ENCODE peak calls at places on chromosomes 7 and 10, in five cellular contexts. C, T, H, I and Q are unnamed samples.

GRCh38 chr7:149459540-149460433 is 1.1 kb downstream of the ZNF777 start:
- DNase-seq in C (peak), T (no peak), H (no peak), I (peak), Q (no peak)

GRCh38 chr7:2954433-2954853 is 89.2 kb downstream of the CARD11 start:
- DNase-seq in C (no peak), T (no peak), H (no peak), I (no peak), Q (no peak)

GRCh38 chr10:57696641-57697040 is 571.1 kb downstream of the IPMK start:
- DNase-seq in C (no peak), T (peak), H (no peak), I (no peak), Q (no peak)

GRCh38 chr10:88157981-88158465 is 294.6 kb downstream of the PTEN start:
- DNase-seq in C (no peak), T (peak), H (no peak), I (no peak), Q (no peak)

GRCh38 chr7:159000859-159001435 is 143.7 kb downstream of the VIPR2 start:
- DNase-seq in C (peak), T (no peak), H (no peak), I (no peak), Q (peak)

GRCh38 chr7:152108359-152108758 is 82.9 kb downstream of the GALNT11 start:
- DNase-seq in C (peak), T (no peak), H (no peak), I (no peak), Q (no peak)

GRCh38 chr10:96053985-96054384 is 10.6 kb downstream of the CCNJ start:
- DNase-seq in C (no peak), T (no peak), H (no peak), I (no peak), Q (no peak)

GRCh38 chr10:63697956-63698814 is 177.0 kb downstream of the REEP3 start:
- DNase-seq in C (no peak), T (no peak), H (no peak), I (no peak), Q (no peak)

GRCh38 chr7:122133477-122133876 is 10.6 kb downstream of the AASS start:
- DNase-seq in C (no peak), T (no peak), H (no peak), I (no peak), Q (no peak)

GRCh38 chr7:19117870-19118608 is 603 bp upstream of the TWIST1 start:
- DNase-seq in C (peak), T (peak), H (no peak), I (no peak), Q (peak)

GRCh38 chr10:4281207-4281825 is 496.3 kb upstream of the KLF6 start:
- DNase-seq in C (peak), T (no peak), H (no peak), I (no peak), Q (no peak)

GRCh38 chr7:157377436-157378124 is 40.8 kb downstream of the DNAJB6 start:
- DNase-seq in C (peak), T (no peak), H (no peak), I (no peak), Q (no peak)

GRCh38 chr7:1666779-1667565 is 3.1 kb upstream of the ELFN1 start:
- DNase-seq in C (no peak), T (no peak), H (no peak), I (peak), Q (peak)

GRCh38 chr10:47268696-47269095 is 31.3 kb upstream of the GDF10 start:
- DNase-seq in C (no peak), T (no peak), H (no peak), I (no peak), Q (no peak)

GRCh38 chr10:58545427-58545826 is 32.8 kb downstream of the BICC1 start:
- DNase-seq in C (no peak), T (no peak), H (no peak), I (no peak), Q (no peak)

GRCh38 chr10:24726626-24727025 is 2.9 kb upstream of the ARHGAP21 start:
- DNase-seq in C (no peak), T (no peak), H (no peak), I (no peak), Q (no peak)

GRCh38 chr10:7826971-7827370 is 8.7 kb downstream of the TAF3 start:
- DNase-seq in C (peak), T (peak), H (no peak), I (no peak), Q (peak)

GRCh38 chr7:24652551-24652950 is 79.3 kb downstream of the PALS2 start:
- DNase-seq in C (no peak), T (no peak), H (no peak), I (no peak), Q (no peak)

GRCh38 chr10:131905603-131906268 is 4.9 kb downstream of the PPP2R2D start:
- DNase-seq in C (no peak), T (no peak), H (no peak), I (no peak), Q (no peak)

GRCh38 chr10:43623351-43623750 is 17.1 kb downstream of the ZNF485 start:
- DNase-seq in C (no peak), T (peak), H (no peak), I (no peak), Q (no peak)

GRCh38 chr10:76736392-76736791 is 901.2 kb downstream of the KCNMA1 start:
- DNase-seq in C (no peak), T (no peak), H (no peak), I (no peak), Q (no peak)

GRCh38 chr7:155193716-155194115 is 104.0 kb upstream of the INSIG1 start:
- DNase-seq in C (no peak), T (no peak), H (no peak), I (no peak), Q (no peak)

GRCh38 chr7:132464740-132465139 is 111.5 kb downstream of the PLXNA4 start:
- DNase-seq in C (no peak), T (no peak), H (no peak), I (no peak), Q (no peak)

GRCh38 chr7:107194051-107194450 is 25.2 kb downstream of the HBP1 start:
- DNase-seq in C (no peak), T (peak), H (no peak), I (no peak), Q (no peak)

GRCh38 chr7:151511946-151512345 is 7.7 kb downstream of the RHEB start:
- DNase-seq in C (no peak), T (peak), H (no peak), I (no peak), Q (no peak)

DNA sequence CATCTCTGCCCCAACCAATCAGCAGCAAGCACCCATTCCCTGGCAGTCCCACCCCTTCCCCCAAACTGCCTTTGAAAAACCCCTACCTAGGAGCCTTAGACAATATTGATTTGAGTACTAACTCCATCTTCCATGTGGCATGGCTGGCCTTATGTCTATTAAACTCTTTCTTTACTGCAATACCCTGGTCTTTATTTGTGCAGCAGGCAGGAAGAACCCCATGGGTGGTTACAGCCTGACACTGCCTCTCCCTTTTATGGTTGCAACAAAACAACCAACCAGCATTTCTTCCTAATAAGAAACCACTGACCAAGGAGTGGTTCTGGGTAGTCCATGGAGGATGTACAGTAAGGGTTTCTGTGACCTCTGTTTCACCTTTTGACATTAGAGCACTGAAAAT is 418.1 kb downstream of the THSD7A start:
- DNase-seq in C (no peak), T (no peak), H (no peak), I (no peak), Q (no peak)
- H3K18ac ChIP-seq in C (no peak), T (no peak), H (no peak), I (no peak), Q (no peak)

GRCh38 chr7:117021366-117021765 is 68.1 kb downstream of the ST7 start:
- DNase-seq in C (no peak), T (no peak), H (no peak), I (no peak), Q (no peak)

GRCh38 chr7:117021960-117022359 is 68.7 kb downstream of the ST7 start:
- DNase-seq in C (no peak), T (no peak), H (no peak), I (no peak), Q (no peak)

GRCh38 chr7:117023325-117023854 is 70.1 kb downstream of the ST7 start:
- DNase-seq in C (no peak), T (no peak), H (no peak), I (no peak), Q (no peak)

GRCh38 chr7:117025891-117026290 is 72.6 kb downstream of the ST7 start:
- DNase-seq in C (no peak), T (peak), H (no peak), I (no peak), Q (no peak)

DNA sequence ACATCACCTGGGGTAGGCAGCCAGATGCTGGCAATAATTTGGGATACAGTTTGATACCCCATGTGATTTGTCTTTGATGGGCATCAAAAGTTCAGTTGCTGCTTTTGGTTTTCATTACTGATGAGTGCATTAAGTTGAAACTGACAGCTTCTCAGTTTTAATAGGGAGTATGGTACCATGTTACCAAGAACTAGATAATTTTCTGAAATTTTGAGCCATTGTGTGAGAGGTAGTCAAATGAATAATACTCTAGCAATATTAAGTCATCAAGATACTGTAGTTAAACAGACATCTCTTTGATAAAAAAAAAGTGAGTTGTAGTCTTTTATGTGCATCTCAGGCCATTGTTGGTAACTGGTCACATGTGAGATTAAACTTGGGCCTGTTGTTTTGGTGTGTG is 71.5 kb downstream of the ST7 start:
- DNase-seq in C (no peak), T (no peak), H (no peak), I (no peak), Q (no peak)
- H3K18ac ChIP-seq in C (no peak), T (no peak), H (no peak), I (no peak), Q (no peak)

DNA sequence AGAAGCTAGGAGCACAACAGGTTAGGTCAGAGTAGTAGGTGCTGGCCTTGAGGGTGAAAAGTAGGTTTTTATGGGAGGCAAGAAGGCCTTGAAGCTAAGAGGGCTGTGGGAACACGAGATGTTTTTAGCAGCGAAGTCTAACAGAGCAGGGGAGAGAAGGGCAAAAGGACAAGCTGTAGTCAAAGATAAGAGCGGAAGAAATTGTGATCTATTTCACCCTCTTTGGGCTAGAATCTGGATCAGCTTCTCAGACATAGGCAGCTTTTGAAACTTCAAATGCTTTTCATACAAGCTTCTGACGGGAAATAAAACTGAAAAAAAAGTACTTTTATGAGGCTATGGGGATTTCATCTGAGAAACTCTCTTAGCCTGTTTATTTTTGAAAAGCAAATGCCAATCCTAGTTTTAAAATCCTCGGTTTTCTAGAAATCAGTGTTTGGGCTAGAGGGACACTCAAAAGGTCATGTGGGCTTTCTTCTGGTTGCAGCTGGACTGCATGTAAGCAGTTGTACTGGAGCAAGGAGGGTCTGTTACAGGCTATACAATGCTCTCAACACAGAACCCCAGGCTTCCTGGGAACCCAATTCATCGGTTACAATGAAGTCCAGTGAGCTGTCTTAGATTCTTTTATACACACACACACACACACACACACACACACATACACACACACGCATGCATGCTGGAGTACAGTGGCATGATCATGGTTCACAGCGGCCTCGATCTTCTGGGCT is 83.5 kb downstream of the RNF216 start:
- DNase-seq in C (no peak), T (no peak), H (no peak), I (no peak), Q (no peak)
- H3K18ac ChIP-seq in C (no peak), T (peak), H (no peak), I (no peak), Q (no peak)

GRCh38 chr10:122499491-122499941 is 38.2 kb downstream of the HTRA1 start:
- DNase-seq in C (no peak), T (peak), H (no peak), I (no peak), Q (no peak)

GRCh38 chr10:122499012-122499411 is 37.7 kb downstream of the HTRA1 start:
- DNase-seq in C (no peak), T (no peak), H (no peak), I (no peak), Q (no peak)

GRCh38 chr10:122500194-122500593 is 38.8 kb downstream of the HTRA1 start:
- DNase-seq in C (no peak), T (no peak), H (no peak), I (no peak), Q (no peak)

GRCh38 chr10:122498521-122498920 is 37.2 kb downstream of the HTRA1 start:
- DNase-seq in C (no peak), T (no peak), H (no peak), I (no peak), Q (no peak)

DNA sequence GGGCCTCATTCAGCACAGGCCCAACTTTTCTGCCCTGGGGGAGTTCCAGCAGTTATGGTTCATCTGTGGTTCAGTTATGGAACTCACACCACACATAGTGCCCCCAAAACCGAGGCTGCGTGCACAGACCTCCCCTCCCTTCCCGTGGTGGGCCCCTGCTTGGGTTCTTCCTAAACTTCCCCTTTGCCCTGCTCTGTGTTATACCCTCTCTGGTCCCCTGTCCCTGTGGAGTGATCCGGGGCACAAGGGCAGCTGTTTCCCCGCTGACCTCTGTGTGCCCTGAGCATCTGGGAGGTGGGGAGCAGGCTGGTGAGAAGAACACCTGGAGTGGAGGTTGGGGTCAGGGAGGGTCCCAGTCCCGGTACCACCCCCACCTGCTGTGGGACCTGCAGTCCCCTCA is 39.4 kb downstream of the HTRA1 start:
- DNase-seq in C (no peak), T (no peak), H (no peak), I (no peak), Q (no peak)
- H3K18ac ChIP-seq in C (no peak), T (no peak), H (no peak), I (no peak), Q (no peak)

DNA sequence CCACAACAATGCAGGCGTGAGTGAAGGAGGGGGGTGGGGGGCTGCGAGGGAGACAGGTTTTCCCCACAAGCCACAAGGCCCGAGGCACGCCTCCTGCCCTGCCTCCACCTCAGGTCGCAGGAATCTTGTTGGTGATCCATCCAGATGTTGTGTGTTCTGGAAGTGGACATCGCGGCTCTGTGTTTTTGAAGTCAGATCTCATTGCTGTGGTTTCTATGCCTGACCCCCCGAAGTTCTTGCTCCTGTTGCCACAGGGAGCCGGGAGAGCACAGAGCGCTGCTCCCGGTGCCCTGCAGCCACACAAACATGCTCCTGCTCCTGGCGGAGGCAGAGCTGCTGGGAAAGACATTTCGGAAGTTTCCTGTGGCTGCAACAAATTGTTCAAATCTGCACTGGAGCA is 177.9 kb upstream of the BMPER start:
- DNase-seq in C (no peak), T (no peak), H (no peak), I (no peak), Q (no peak)
- H3K18ac ChIP-seq in C (peak), T (no peak), H (no peak), I (no peak), Q (no peak)

GRCh38 chr10:100346765-100347567 is at the start of gene SCD:
- DNase-seq in C (peak), T (peak), H (peak), I (peak), Q (peak)

GRCh38 chr10:100347568-100348195 is 649 bp downstream of the SCD start:
- DNase-seq in C (no peak), T (no peak), H (no peak), I (no peak), Q (no peak)

GRCh38 chr10:100345570-100346330 is 1.3 kb upstream of the SCD start:
- DNase-seq in C (no peak), T (peak), H (no peak), I (no peak), Q (no peak)

GRCh38 chr10:100344386-100344785 is 2.6 kb upstream of the SCD start:
- DNase-seq in C (no peak), T (no peak), H (no peak), I (no peak), Q (no peak)

GRCh38 chr10:100346351-100346764 is 675 bp upstream of the SCD start:
- DNase-seq in C (peak), T (peak), H (no peak), I (peak), Q (peak)
- H3K18ac ChIP-seq in C (peak), T (peak), H (peak), I (peak), Q (peak)

DNA sequence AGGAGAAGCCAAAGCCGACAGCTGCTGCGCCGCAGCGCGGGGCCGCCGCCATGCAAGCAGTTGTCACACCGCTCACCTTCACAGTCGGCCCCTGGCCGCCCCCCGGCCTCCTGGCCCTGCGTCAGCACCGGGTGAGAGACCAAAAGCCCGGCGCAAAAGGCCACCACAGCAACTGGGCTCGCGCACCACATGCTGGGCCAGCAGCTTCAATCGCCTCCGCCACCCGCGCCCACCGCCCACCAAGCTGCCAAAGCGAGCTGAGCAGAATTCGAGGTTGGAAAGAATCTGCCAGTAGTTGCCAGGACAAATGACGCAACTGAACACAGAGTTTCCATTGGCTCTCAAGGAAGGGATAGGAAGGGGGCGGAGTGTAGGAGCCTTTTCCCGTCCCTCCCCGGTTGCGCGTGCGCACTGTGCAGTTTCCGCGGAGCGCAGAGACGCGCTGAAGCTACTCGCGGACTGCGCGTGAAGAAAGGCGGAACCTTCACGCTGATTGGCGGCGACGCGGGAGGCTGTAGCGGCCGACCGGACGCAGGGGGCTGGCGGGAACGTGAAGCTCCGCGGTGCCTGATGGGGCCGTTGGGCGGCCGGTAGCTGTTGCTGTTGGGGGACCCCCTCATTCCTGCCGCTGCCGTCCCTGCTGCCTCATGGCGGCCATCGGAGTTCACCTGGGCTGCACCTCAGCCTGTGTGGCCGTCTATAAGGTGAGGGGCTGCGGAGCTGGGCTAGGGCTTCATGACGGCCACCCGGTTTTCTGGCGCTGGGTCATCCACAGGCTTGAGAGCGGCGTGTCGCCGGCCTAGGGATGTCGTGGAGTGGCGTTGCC is at the start of the genes CDNF, HSPA14 and MSANTD7:
- DNase-seq in C (peak), T (peak), H (peak), I (peak), Q (peak)
- H3K18ac ChIP-seq in C (peak), T (peak), H (peak), I (peak), Q (peak)

GRCh38 chr10:71621263-71621751 is 98.3 kb downstream of the C10orf105 start:
- DNase-seq in C (peak), T (no peak), H (no peak), I (no peak), Q (peak)
- H3K18ac ChIP-seq in C (no peak), T (no peak), H (peak), I (peak), Q (peak)

GRCh38 chr7:100589341-100589935 is 3.3 kb downstream of the FBXO24 start:
- DNase-seq in C (no peak), T (no peak), H (no peak), I (no peak), Q (peak)
- H3K18ac ChIP-seq in C (no peak), T (no peak), H (peak), I (peak), Q (no peak)